ENCODE peak calls at places on chromosomes 12 and 14, in ten cellular contexts. Z, K, E, U, N, X, G, V, Y and B are unnamed samples.

GRCh38 chr12:123032736-123033391 is 52.4 kb downstream of the ARL6IP4 start:
- DNase-seq in X (no peak), V (no peak), K (peak; percentile 77), G (no peak), E (no peak), U (no peak), N (no peak), Z (no peak), Y (no peak), B (peak; percentile 29)

GRCh38 chr12:34292736-34293625 is 270.7 kb downstream of the ALG10 start:
- DNase-seq in N (no peak), V (no peak), Y (no peak), Z (no peak), K (no peak), G (no peak), U (no peak), X (no peak), E (peak; percentile 16), B (peak; percentile 20)

GRCh38 chr12:103578926-103579325 is 8.1 kb upstream of the STAB2 start:
- DNase-seq in G (no peak), Y (no peak), V (no peak), N (no peak), U (no peak), X (no peak), K (no peak), E (no peak), Z (no peak), B (no peak)

GRCh38 chr12:91913124-91913523 is 232.5 kb downstream of the BTG1 start:
- DNase-seq in V (no peak), Z (no peak), K (no peak), G (no peak), X (no peak), E (no peak), Y (no peak), U (no peak), N (no peak), B (no peak)

GRCh38 chr14:56294125-56294524 is 175.9 kb downstream of the PELI2 start:
- DNase-seq in N (no peak), G (no peak), K (peak; percentile 11), U (no peak), Z (no peak), E (no peak), Y (no peak), V (peak; percentile 28), X (no peak), B (no peak)

GRCh38 chr14:29064305-29064704 is 297.7 kb downstream of the FOXG1 start:
- DNase-seq in G (no peak), E (no peak), N (no peak), K (no peak), X (no peak), Y (no peak), U (no peak), Z (no peak), V (no peak), B (no peak)

GRCh38 chr12:98002887-98003493 is 512.4 kb upstream of the TMPO start:
- DNase-seq in N (peak; percentile 1), Y (peak; percentile 44), Z (peak; percentile 1), K (peak; percentile 41), U (peak; percentile 16), E (no peak), X (no peak), V (peak; percentile 58), G (no peak), B (no peak)

GRCh38 chr14:96062010-96062409 is 22.8 kb downstream of the C14orf132 start:
- DNase-seq in V (no peak), G (no peak), N (no peak), E (no peak), K (no peak), U (no peak), Y (no peak), Z (no peak), X (no peak), B (no peak)

DNA sequence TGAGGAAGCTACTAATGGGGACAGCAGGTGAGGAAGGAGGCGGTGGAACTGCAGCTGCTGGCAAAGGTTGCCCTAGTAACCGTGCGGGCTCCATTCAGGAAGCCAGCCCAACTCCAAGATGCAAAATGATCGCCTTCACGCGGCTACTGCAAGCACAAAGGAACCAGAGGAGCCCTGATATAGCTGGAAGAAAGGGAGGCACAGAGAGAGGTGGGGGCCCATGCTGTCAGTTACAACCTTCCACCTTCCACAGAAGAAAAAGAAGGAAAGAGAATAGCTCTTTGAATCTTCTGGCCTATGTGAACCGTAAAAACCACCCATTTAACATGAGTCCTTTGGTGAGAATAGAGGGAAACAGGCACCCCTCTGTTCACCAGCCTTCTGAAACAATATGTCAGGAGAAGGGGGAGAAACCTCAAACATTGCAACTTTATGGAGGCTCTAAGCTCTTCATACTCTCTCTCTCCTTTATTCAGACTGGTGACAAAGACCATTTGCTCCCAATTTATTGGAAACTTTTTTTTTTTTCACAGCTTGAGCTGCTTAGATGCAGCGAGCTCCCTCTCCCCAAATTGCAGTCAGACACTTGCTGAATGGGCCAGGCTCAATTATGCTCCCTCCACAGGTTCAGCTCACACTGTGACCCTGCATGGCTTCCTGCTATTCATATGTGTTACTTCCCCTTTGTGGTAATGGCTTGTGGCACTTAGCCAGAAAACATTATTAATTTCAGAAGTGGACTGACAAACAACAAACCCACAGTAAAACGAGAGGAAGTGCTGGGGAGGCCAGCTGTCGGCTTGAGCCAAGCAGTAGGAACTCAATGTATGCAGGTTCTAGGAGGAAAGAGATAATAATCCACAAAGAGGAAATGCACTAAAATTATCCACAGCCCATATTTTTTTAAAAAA is 6.2 kb downstream of the DUSP6 start:
- DNase-seq in K (peak; percentile 50), G (peak; percentile 49), V (peak; percentile 68), N (peak; percentile 62), X (peak; percentile 48), U (peak; percentile 72), Z (no peak), E (peak; percentile 60), Y (peak; percentile 80), B (peak; percentile 78)
- H3K4me3 ChIP-seq in K (peak overlapping the region; percentile 6), G (no peak overlapping the region), V (no peak overlapping the region), N (no peak overlapping the region), X (no peak overlapping the region), U (no peak overlapping the region), Z (peak overlapping the region; percentile 4), E (peak overlapping the region; percentile 77), Y (peak overlapping the region; percentile 21), B (peak overlapping the region; percentile 4)

GRCh38 chr14:104582649-104583048 is 3.1 kb downstream of the C14orf180 start:
- DNase-seq in Z (no peak), N (no peak), U (no peak), E (peak; percentile 80), V (no peak), X (no peak), G (no peak), K (peak; percentile 89), Y (no peak), B (no peak)
- H3K4me3 ChIP-seq in Z (no peak overlapping the region), N (no peak overlapping the region), U (no peak overlapping the region), E (peak overlapping the region; percentile 34), V (no peak overlapping the region), X (no peak overlapping the region), G (no peak overlapping the region), K (no peak overlapping the region), Y (no peak overlapping the region), B (no peak overlapping the region)

GRCh38 chr14:20632831-20633771 is 8.4 kb downstream of the OR6S1 start:
- DNase-seq in E (no peak), Y (peak; percentile 84), X (no peak), G (peak; percentile 71), Z (peak; percentile 53), K (peak; percentile 55), V (peak; percentile 84), N (peak; percentile 73), U (peak; percentile 82), B (no peak)

GRCh38 chr14:20632448-20632830 is 9.1 kb downstream of the OR6S1 start:
- DNase-seq in U (no peak), K (no peak), G (no peak), N (no peak), Z (no peak), V (peak; percentile 27), Y (no peak), X (no peak), E (no peak), B (no peak)

GRCh38 chr14:20631023-20631820 is 10.3 kb downstream of the OR6S1 start:
- DNase-seq in G (peak; percentile 61), E (no peak), V (peak; percentile 62), K (peak; percentile 43), Z (peak; percentile 71), N (no peak), X (no peak), U (peak; percentile 53), Y (peak; percentile 63), B (no peak)

GRCh38 chr14:20630340-20631022 is 11.0 kb downstream of the OR6S1 start:
- DNase-seq in Y (peak; percentile 7), U (peak; percentile 27), V (peak; percentile 79), X (no peak), N (no peak), K (peak; percentile 40), G (peak; percentile 49), E (no peak), Z (peak; percentile 44), B (no peak)

DNA sequence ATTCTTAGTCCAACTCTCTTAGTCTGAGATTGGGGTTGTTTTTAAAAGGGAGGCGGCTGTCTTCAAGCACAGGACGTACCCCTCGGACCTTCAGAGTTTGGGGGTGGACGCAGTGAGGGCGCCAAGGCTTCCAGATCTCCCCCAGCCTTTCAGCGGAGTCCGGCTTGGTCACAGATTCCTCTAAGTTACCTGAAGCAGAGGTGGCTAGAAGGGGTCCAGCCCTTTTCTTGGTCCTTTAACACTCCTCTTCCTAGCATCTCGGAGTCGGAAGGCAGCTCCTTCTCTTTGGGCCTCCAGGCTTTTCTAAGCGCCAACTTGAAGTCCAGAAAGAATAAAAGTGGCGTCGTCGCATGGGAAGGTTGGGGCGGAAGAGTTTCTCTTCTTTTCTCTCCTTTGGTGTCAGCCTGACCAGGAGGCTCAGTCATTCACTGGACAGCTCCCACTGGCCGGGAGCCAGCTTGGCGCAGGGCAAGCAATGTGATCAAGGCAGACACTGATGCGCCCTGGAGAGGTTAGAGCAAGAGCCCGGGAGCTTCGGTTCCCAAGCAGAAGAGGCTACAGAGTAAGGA is 9.6 kb downstream of the OR6S1 start:
- DNase-seq in X (peak; percentile 67), G (no peak), V (peak; percentile 74), E (peak; percentile 82), Y (peak; percentile 55), K (peak; percentile 80), Z (no peak), U (peak; percentile 49), N (peak; percentile 20), B (peak; percentile 73)
- H3K4me3 ChIP-seq in X (peak overlapping the region; percentile 12), G (peak overlapping the region; percentile 49), V (peak overlapping the region; percentile 46), E (peak overlapping the region; percentile 49), Y (peak overlapping the region; percentile 47), K (peak overlapping the region; percentile 43), Z (peak overlapping the region; percentile 51), U (peak overlapping the region; percentile 32), N (peak overlapping the region; percentile 63), B (peak overlapping the region; percentile 27)

GRCh38 chr12:93653712-93654111 is 23.5 kb upstream of the CRADD start:
- DNase-seq in G (no peak), E (no peak), Z (no peak), N (no peak), U (no peak), X (no peak), K (no peak), V (no peak), Y (no peak), B (no peak)

GRCh38 chr12:93653079-93653478 is 24.1 kb upstream of the CRADD start:
- DNase-seq in U (no peak), K (no peak), X (no peak), Z (no peak), Y (no peak), V (no peak), E (no peak), G (no peak), N (no peak), B (no peak)

GRCh38 chr12:93660996-93661395 is 16.2 kb upstream of the CRADD start:
- DNase-seq in X (no peak), Y (no peak), N (no peak), V (no peak), E (no peak), G (no peak), U (no peak), Z (no peak), K (no peak), B (no peak)

DNA sequence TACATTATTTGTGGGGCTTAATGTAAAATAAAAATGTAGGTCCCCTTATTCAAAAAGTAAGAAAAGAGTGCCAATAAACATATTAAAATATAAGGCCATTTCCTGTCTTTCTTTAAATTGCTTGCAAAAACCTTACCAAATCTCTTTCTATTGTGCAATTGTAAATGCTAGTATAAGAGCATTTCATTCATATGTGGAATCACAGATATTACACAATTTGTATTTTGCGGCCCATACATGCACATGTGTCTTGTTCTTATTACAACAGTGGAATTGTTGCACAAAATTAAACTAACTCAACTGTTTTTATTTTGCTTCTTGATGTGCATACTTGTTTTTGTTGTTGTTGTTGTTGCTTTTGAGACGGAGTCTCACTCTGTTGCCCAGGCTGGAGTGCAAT is 20.1 kb upstream of the CRADD start:
- DNase-seq in U (no peak), Y (peak; percentile 55), Z (no peak), G (no peak), N (no peak), X (no peak), K (no peak), E (no peak), V (peak; percentile 41), B (no peak)
- H3K4me3 ChIP-seq in U (no peak overlapping the region), Y (no peak overlapping the region), Z (no peak overlapping the region), G (no peak overlapping the region), N (no peak overlapping the region), X (no peak overlapping the region), K (no peak overlapping the region), E (no peak overlapping the region), V (no peak overlapping the region), B (no peak overlapping the region)